ENCODE peak calls at places on chromosome X, in nine cellular contexts. One of them, this sample, is unnamed.
A peak's percentile ranks its signal among the peaks of the same experiment; 100 is the strongest.

GRCh38 chrX:11579856-11580595 is 85.7 kb downstream of the ARHGAP6 start:
- DNase-seq in endodermal cell: no peak
- DNase-seq in CD8-positive, alpha-beta memory T cell: no peak
- DNase-seq in neuronal stem cell: no peak
- DNase-seq in retinal pigment epithelial cell: no peak
- DNase-seq in small intestine: no peak
- DNase-seq in astrocyte of the spinal cord: peak; percentile 11
- DNase-seq in heart right ventricle: no peak
- DNase-seq in pancreas: no peak
- DNase-seq in this sample: no peak

GRCh38 chrX:28586291-28586690 is 955 bp upstream of the IL1RAPL1 start:
- DNase-seq in endodermal cell: peak; percentile 75
- DNase-seq in CD8-positive, alpha-beta memory T cell: no peak
- DNase-seq in neuronal stem cell: peak; percentile 31
- DNase-seq in retinal pigment epithelial cell: no peak
- DNase-seq in small intestine: no peak
- DNase-seq in astrocyte of the spinal cord: peak; percentile 42
- DNase-seq in heart right ventricle: peak; percentile 15
- DNase-seq in pancreas: no peak
- DNase-seq in this sample: no peak

GRCh38 chrX:40267334-40268118 is 169.8 kb upstream of the BCOR start:
- DNase-seq in endodermal cell: no peak
- DNase-seq in CD8-positive, alpha-beta memory T cell: no peak
- DNase-seq in neuronal stem cell: no peak
- DNase-seq in retinal pigment epithelial cell: no peak
- DNase-seq in small intestine: no peak
- DNase-seq in astrocyte of the spinal cord: no peak
- DNase-seq in heart right ventricle: no peak
- DNase-seq in pancreas: no peak
- DNase-seq in this sample: no peak

GRCh38 chrX:143296521-143296920 is 220.8 kb downstream of the SPANXN3 start:
- DNase-seq in endodermal cell: no peak
- DNase-seq in CD8-positive, alpha-beta memory T cell: no peak
- DNase-seq in neuronal stem cell: peak; percentile 21
- DNase-seq in retinal pigment epithelial cell: no peak
- DNase-seq in small intestine: no peak
- DNase-seq in astrocyte of the spinal cord: no peak
- DNase-seq in heart right ventricle: no peak
- DNase-seq in pancreas: no peak
- DNase-seq in this sample: no peak

GRCh38 chrX:43973249-43973672 is at the start of gene NDP:
- DNase-seq in endodermal cell: peak; percentile 43
- DNase-seq in CD8-positive, alpha-beta memory T cell: no peak
- DNase-seq in neuronal stem cell: no peak
- DNase-seq in retinal pigment epithelial cell: no peak
- DNase-seq in small intestine: no peak
- DNase-seq in astrocyte of the spinal cord: no peak
- DNase-seq in heart right ventricle: no peak
- DNase-seq in pancreas: no peak
- DNase-seq in this sample: no peak

GRCh38 chrX:18964026-18964425 is 19.9 kb downstream of the PHKA2 start:
- DNase-seq in endodermal cell: no peak
- DNase-seq in CD8-positive, alpha-beta memory T cell: no peak
- DNase-seq in neuronal stem cell: no peak
- DNase-seq in retinal pigment epithelial cell: no peak
- DNase-seq in small intestine: no peak
- DNase-seq in astrocyte of the spinal cord: no peak
- DNase-seq in heart right ventricle: no peak
- DNase-seq in pancreas: no peak
- DNase-seq in this sample: no peak

GRCh38 chrX:49300703-49301102 is 2.7 kb upstream of the GAGE10 start:
- DNase-seq in endodermal cell: no peak
- DNase-seq in CD8-positive, alpha-beta memory T cell: no peak
- DNase-seq in neuronal stem cell: no peak
- DNase-seq in retinal pigment epithelial cell: no peak
- DNase-seq in small intestine: no peak
- DNase-seq in astrocyte of the spinal cord: no peak
- DNase-seq in heart right ventricle: no peak
- DNase-seq in pancreas: no peak
- DNase-seq in this sample: no peak

GRCh38 chrX:132118361-132118760 is 9.5 kb downstream of the FRMD7 start:
- DNase-seq in endodermal cell: peak; percentile 56
- DNase-seq in CD8-positive, alpha-beta memory T cell: no peak
- DNase-seq in neuronal stem cell: no peak
- DNase-seq in retinal pigment epithelial cell: no peak
- DNase-seq in small intestine: no peak
- DNase-seq in astrocyte of the spinal cord: no peak
- DNase-seq in heart right ventricle: no peak
- DNase-seq in pancreas: no peak
- DNase-seq in this sample: no peak

GRCh38 chrX:150429577-150429976 is 66.5 kb downstream of the MAMLD1 start:
- DNase-seq in endodermal cell: no peak
- DNase-seq in CD8-positive, alpha-beta memory T cell: no peak
- DNase-seq in neuronal stem cell: no peak
- DNase-seq in retinal pigment epithelial cell: no peak
- DNase-seq in small intestine: no peak
- DNase-seq in astrocyte of the spinal cord: peak; percentile 14
- DNase-seq in heart right ventricle: no peak
- DNase-seq in pancreas: no peak
- DNase-seq in this sample: no peak

GRCh38 chrX:105483011-105483410 is 262.5 kb upstream of the TEX13A start:
- DNase-seq in endodermal cell: no peak
- DNase-seq in CD8-positive, alpha-beta memory T cell: no peak
- DNase-seq in neuronal stem cell: no peak
- DNase-seq in retinal pigment epithelial cell: no peak
- DNase-seq in small intestine: no peak
- DNase-seq in astrocyte of the spinal cord: peak; percentile 58
- DNase-seq in heart right ventricle: no peak
- DNase-seq in pancreas: no peak
- DNase-seq in this sample: no peak

GRCh38 chrX:111098874-111099273 is 2.9 kb downstream of the PAK3 start:
- DNase-seq in endodermal cell: peak; percentile 95
- DNase-seq in CD8-positive, alpha-beta memory T cell: peak; percentile 47
- DNase-seq in neuronal stem cell: peak; percentile 26
- DNase-seq in retinal pigment epithelial cell: no peak
- DNase-seq in small intestine: peak; percentile 36
- DNase-seq in astrocyte of the spinal cord: peak; percentile 25
- DNase-seq in heart right ventricle: peak; percentile 23
- DNase-seq in pancreas: peak; percentile 68
- DNase-seq in this sample: peak; percentile 78

GRCh38 chrX:9935436-9935835 is 31.7 kb upstream of the CLDN34 start:
- DNase-seq in endodermal cell: no peak
- DNase-seq in CD8-positive, alpha-beta memory T cell: no peak
- DNase-seq in neuronal stem cell: no peak
- DNase-seq in retinal pigment epithelial cell: no peak
- DNase-seq in small intestine: no peak
- DNase-seq in astrocyte of the spinal cord: no peak
- DNase-seq in heart right ventricle: no peak
- DNase-seq in pancreas: no peak
- DNase-seq in this sample: no peak

GRCh38 chrX:105297041-105297440 is 76.5 kb upstream of the TEX13A start:
- DNase-seq in endodermal cell: no peak
- DNase-seq in CD8-positive, alpha-beta memory T cell: no peak
- DNase-seq in neuronal stem cell: no peak
- DNase-seq in retinal pigment epithelial cell: no peak
- DNase-seq in small intestine: no peak
- DNase-seq in astrocyte of the spinal cord: no peak
- DNase-seq in heart right ventricle: no peak
- DNase-seq in pancreas: no peak
- DNase-seq in this sample: no peak

GRCh38 chrX:109036624-109037023 is 300.3 kb upstream of the IRS4 start:
- DNase-seq in endodermal cell: no peak
- DNase-seq in CD8-positive, alpha-beta memory T cell: no peak
- DNase-seq in neuronal stem cell: no peak
- DNase-seq in retinal pigment epithelial cell: no peak
- DNase-seq in small intestine: no peak
- DNase-seq in astrocyte of the spinal cord: no peak
- DNase-seq in heart right ventricle: no peak
- DNase-seq in pancreas: no peak
- DNase-seq in this sample: no peak

GRCh38 chrX:22430701-22431100 is 158.0 kb downstream of the CBLL2 start:
- DNase-seq in endodermal cell: no peak
- DNase-seq in CD8-positive, alpha-beta memory T cell: no peak
- DNase-seq in neuronal stem cell: no peak
- DNase-seq in retinal pigment epithelial cell: no peak
- DNase-seq in small intestine: no peak
- DNase-seq in astrocyte of the spinal cord: no peak
- DNase-seq in heart right ventricle: no peak
- DNase-seq in pancreas: no peak
- DNase-seq in this sample: no peak

GRCh38 chrX:9855536-9856320 is 69.5 kb downstream of the SHROOM2 start:
- DNase-seq in endodermal cell: no peak
- DNase-seq in CD8-positive, alpha-beta memory T cell: no peak
- DNase-seq in neuronal stem cell: no peak
- DNase-seq in retinal pigment epithelial cell: no peak
- DNase-seq in small intestine: no peak
- DNase-seq in astrocyte of the spinal cord: no peak
- DNase-seq in heart right ventricle: no peak
- DNase-seq in pancreas: no peak
- DNase-seq in this sample: no peak

GRCh38 chrX:141838016-141838415 is at the start of gene MAGEC3:
- DNase-seq in endodermal cell: no peak
- DNase-seq in CD8-positive, alpha-beta memory T cell: no peak
- DNase-seq in neuronal stem cell: no peak
- DNase-seq in retinal pigment epithelial cell: no peak
- DNase-seq in small intestine: no peak
- DNase-seq in astrocyte of the spinal cord: no peak
- DNase-seq in heart right ventricle: no peak
- DNase-seq in pancreas: no peak
- DNase-seq in this sample: no peak

GRCh38 chrX:132875705-132876508 is 82.5 kb downstream of the HS6ST2 start:
- DNase-seq in endodermal cell: peak; percentile 51
- DNase-seq in CD8-positive, alpha-beta memory T cell: no peak
- DNase-seq in neuronal stem cell: no peak
- DNase-seq in retinal pigment epithelial cell: no peak
- DNase-seq in small intestine: no peak
- DNase-seq in astrocyte of the spinal cord: no peak
- DNase-seq in heart right ventricle: no peak
- DNase-seq in pancreas: no peak
- DNase-seq in this sample: no peak

GRCh38 chrX:136768469-136769084 is 12.2 kb downstream of the ARHGEF6 start:
- DNase-seq in endodermal cell: peak; percentile 63
- DNase-seq in CD8-positive, alpha-beta memory T cell: peak; percentile 3
- DNase-seq in neuronal stem cell: no peak
- DNase-seq in retinal pigment epithelial cell: peak; percentile 43
- DNase-seq in small intestine: no peak
- DNase-seq in astrocyte of the spinal cord: peak; percentile 95
- DNase-seq in heart right ventricle: peak; percentile 17
- DNase-seq in pancreas: peak; percentile 29
- DNase-seq in this sample: peak; percentile 61

GRCh38 chrX:136766785-136767103 is 14.0 kb downstream of the ARHGEF6 start:
- DNase-seq in endodermal cell: no peak
- DNase-seq in CD8-positive, alpha-beta memory T cell: no peak
- DNase-seq in neuronal stem cell: no peak
- DNase-seq in retinal pigment epithelial cell: no peak
- DNase-seq in small intestine: no peak
- DNase-seq in astrocyte of the spinal cord: no peak
- DNase-seq in heart right ventricle: no peak
- DNase-seq in pancreas: no peak
- DNase-seq in this sample: no peak

GRCh38 chrX:136764206-136764605 is 16.5 kb downstream of the ARHGEF6 start:
- DNase-seq in endodermal cell: no peak
- DNase-seq in CD8-positive, alpha-beta memory T cell: no peak
- DNase-seq in neuronal stem cell: no peak
- DNase-seq in retinal pigment epithelial cell: no peak
- DNase-seq in small intestine: no peak
- DNase-seq in astrocyte of the spinal cord: no peak
- DNase-seq in heart right ventricle: no peak
- DNase-seq in pancreas: no peak
- DNase-seq in this sample: no peak

GRCh38 chrX:136767104-136767941 is 13.4 kb downstream of the ARHGEF6 start:
- DNase-seq in endodermal cell: peak; percentile 84
- DNase-seq in CD8-positive, alpha-beta memory T cell: peak; percentile 10
- DNase-seq in neuronal stem cell: peak; percentile 40
- DNase-seq in retinal pigment epithelial cell: no peak
- DNase-seq in small intestine: peak; percentile 48
- DNase-seq in astrocyte of the spinal cord: peak; percentile 54
- DNase-seq in heart right ventricle: peak; percentile 73
- DNase-seq in pancreas: peak; percentile 67
- DNase-seq in this sample: peak; percentile 76

GRCh38 chrX:136765957-136766356 is 14.8 kb downstream of the ARHGEF6 start:
- DNase-seq in endodermal cell: no peak
- DNase-seq in CD8-positive, alpha-beta memory T cell: no peak
- DNase-seq in neuronal stem cell: no peak
- DNase-seq in retinal pigment epithelial cell: no peak
- DNase-seq in small intestine: no peak
- DNase-seq in astrocyte of the spinal cord: no peak
- DNase-seq in heart right ventricle: no peak
- DNase-seq in pancreas: no peak
- DNase-seq in this sample: no peak
- H3K4me3 ChIP-seq in endodermal cell: no peak overlapping the region
- H3K4me3 ChIP-seq in CD8-positive, alpha-beta memory T cell: no peak overlapping the region
- H3K4me3 ChIP-seq in neuronal stem cell: no peak overlapping the region
- H3K4me3 ChIP-seq in retinal pigment epithelial cell: no peak overlapping the region
- H3K4me3 ChIP-seq in small intestine: no peak overlapping the region
- H3K4me3 ChIP-seq in astrocyte of the spinal cord: no peak overlapping the region
- H3K4me3 ChIP-seq in heart right ventricle: peak overlapping the region; percentile 77
- H3K4me3 ChIP-seq in pancreas: no peak overlapping the region
- H3K4me3 ChIP-seq in this sample: peak overlapping the region; percentile 53

GRCh38 chrX:113728937-113729336 is 854.9 kb upstream of the HTR2C start:
- DNase-seq in endodermal cell: no peak
- DNase-seq in CD8-positive, alpha-beta memory T cell: no peak
- DNase-seq in neuronal stem cell: no peak
- DNase-seq in retinal pigment epithelial cell: no peak
- DNase-seq in small intestine: no peak
- DNase-seq in astrocyte of the spinal cord: no peak
- DNase-seq in heart right ventricle: no peak
- DNase-seq in pancreas: no peak
- DNase-seq in this sample: no peak
- H3K4me3 ChIP-seq in endodermal cell: no peak overlapping the region
- H3K4me3 ChIP-seq in CD8-positive, alpha-beta memory T cell: no peak overlapping the region
- H3K4me3 ChIP-seq in neuronal stem cell: no peak overlapping the region
- H3K4me3 ChIP-seq in retinal pigment epithelial cell: no peak overlapping the region
- H3K4me3 ChIP-seq in small intestine: no peak overlapping the region
- H3K4me3 ChIP-seq in astrocyte of the spinal cord: no peak overlapping the region
- H3K4me3 ChIP-seq in heart right ventricle: no peak overlapping the region
- H3K4me3 ChIP-seq in pancreas: no peak overlapping the region
- H3K4me3 ChIP-seq in this sample: no peak overlapping the region

GRCh38 chrX:71100581-71101505 is 5.2 kb downstream of the FOXO4 start:
- DNase-seq in endodermal cell: peak; percentile 57
- DNase-seq in CD8-positive, alpha-beta memory T cell: no peak
- DNase-seq in neuronal stem cell: no peak
- DNase-seq in retinal pigment epithelial cell: no peak
- DNase-seq in small intestine: no peak
- DNase-seq in astrocyte of the spinal cord: no peak
- DNase-seq in heart right ventricle: no peak
- DNase-seq in pancreas: no peak
- DNase-seq in this sample: no peak
- H3K4me3 ChIP-seq in endodermal cell: no peak overlapping the region
- H3K4me3 ChIP-seq in CD8-positive, alpha-beta memory T cell: no peak overlapping the region
- H3K4me3 ChIP-seq in neuronal stem cell: no peak overlapping the region
- H3K4me3 ChIP-seq in retinal pigment epithelial cell: no peak overlapping the region
- H3K4me3 ChIP-seq in small intestine: no peak overlapping the region
- H3K4me3 ChIP-seq in astrocyte of the spinal cord: no peak overlapping the region
- H3K4me3 ChIP-seq in heart right ventricle: no peak overlapping the region
- H3K4me3 ChIP-seq in pancreas: no peak overlapping the region
- H3K4me3 ChIP-seq in this sample: no peak overlapping the region

DNA sequence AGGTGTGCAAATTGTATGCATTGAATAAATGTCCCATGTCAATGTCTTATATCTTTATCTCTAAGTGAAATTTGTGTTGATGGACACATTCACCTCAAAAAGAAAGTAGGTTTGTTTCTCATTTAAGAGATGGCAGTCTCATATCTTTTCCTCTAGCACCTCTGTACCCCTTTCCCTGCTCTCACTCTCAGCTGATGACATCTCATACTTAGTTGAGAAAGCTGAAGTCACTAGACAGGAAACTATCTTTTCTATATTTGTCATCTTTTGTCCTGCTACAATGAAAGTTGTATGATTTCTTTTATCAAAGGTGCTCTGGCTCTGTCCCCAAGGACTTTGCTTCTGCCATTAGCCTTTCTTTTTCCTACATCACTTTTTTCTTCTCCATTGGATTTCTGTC is 84.0 kb upstream of the GRPR start:
- DNase-seq in endodermal cell: no peak
- DNase-seq in CD8-positive, alpha-beta memory T cell: no peak
- DNase-seq in neuronal stem cell: no peak
- DNase-seq in retinal pigment epithelial cell: no peak
- DNase-seq in small intestine: no peak
- DNase-seq in astrocyte of the spinal cord: no peak
- DNase-seq in heart right ventricle: no peak
- DNase-seq in pancreas: no peak
- DNase-seq in this sample: no peak
- H3K4me3 ChIP-seq in endodermal cell: no peak overlapping the region
- H3K4me3 ChIP-seq in CD8-positive, alpha-beta memory T cell: no peak overlapping the region
- H3K4me3 ChIP-seq in neuronal stem cell: no peak overlapping the region
- H3K4me3 ChIP-seq in retinal pigment epithelial cell: no peak overlapping the region
- H3K4me3 ChIP-seq in small intestine: no peak overlapping the region
- H3K4me3 ChIP-seq in astrocyte of the spinal cord: no peak overlapping the region
- H3K4me3 ChIP-seq in heart right ventricle: no peak overlapping the region
- H3K4me3 ChIP-seq in pancreas: no peak overlapping the region
- H3K4me3 ChIP-seq in this sample: no peak overlapping the region